ENCODE peak calls at places on chromosome 3, in six cellular contexts. M, U, C, A, T and Z are unnamed samples.

GRCh38 chr3:124633527-124633926 is 96.7 kb upstream of the UMPS start:
- DNase-seq in M (no peak), U (no peak), C (no peak), A (no peak), T (no peak), Z (no peak)

GRCh38 chr3:187968883-187969580 is 184.9 kb upstream of the LPP start:
- DNase-seq in M (peak; percentile 45), U (peak; percentile 36), C (peak; percentile 60), A (no peak), T (no peak), Z (no peak)

GRCh38 chr3:120429921-120430361 is 20.9 kb downstream of the FSTL1 start:
- DNase-seq in M (no peak), U (no peak), C (peak; percentile 84), A (no peak), T (no peak), Z (no peak)

GRCh38 chr3:25474000-25474399 is 45.9 kb downstream of the RARB start:
- DNase-seq in M (no peak), U (no peak), C (no peak), A (no peak), T (no peak), Z (no peak)

GRCh38 chr3:47799733-47800132 is 3.2 kb upstream of the DHX30 start:
- DNase-seq in M (no peak), U (no peak), C (no peak), A (no peak), T (no peak), Z (no peak)

GRCh38 chr3:171248426-171249115 is 211.6 kb downstream of the TNIK start:
- DNase-seq in M (no peak), U (no peak), C (no peak), A (no peak), T (no peak), Z (no peak)

GRCh38 chr3:121295966-121296365 is 249.8 kb downstream of the POLQ start:
- DNase-seq in M (no peak), U (no peak), C (peak; percentile 5), A (no peak), T (no peak), Z (no peak)

GRCh38 chr3:183244981-183245476 is 8.0 kb upstream of the B3GNT5 start:
- DNase-seq in M (no peak), U (no peak), C (no peak), A (no peak), T (no peak), Z (no peak)

GRCh38 chr3:51535146-51536019 is 3.1 kb upstream of the RAD54L2 start:
- DNase-seq in M (no peak), U (no peak), C (no peak), A (no peak), T (no peak), Z (no peak)

GRCh38 chr3:66403268-66403990 is 97.4 kb downstream of the LRIG1 start:
- DNase-seq in M (no peak), U (peak; percentile 14), C (peak; percentile 55), A (no peak), T (no peak), Z (no peak)

GRCh38 chr3:151787626-151788025 is 26.3 kb upstream of the AADAC start:
- DNase-seq in M (peak; percentile 18), U (no peak), C (peak; percentile 27), A (no peak), T (no peak), Z (no peak)

GRCh38 chr3:194056731-194057415 is 79.1 kb upstream of the HES1 start:
- DNase-seq in M (no peak), U (no peak), C (no peak), A (no peak), T (no peak), Z (no peak)

GRCh38 chr3:101259485-101260341 is 60.7 kb downstream of the IMPG2 start:
- DNase-seq in M (no peak), U (no peak), C (no peak), A (no peak), T (peak; percentile 9), Z (no peak)

GRCh38 chr3:149368201-149368849 is 9.1 kb downstream of the TM4SF1 start:
- DNase-seq in M (no peak), U (peak; percentile 35), C (no peak), A (no peak), T (no peak), Z (no peak)

GRCh38 chr3:32614956-32615355 is 44.3 kb upstream of the DYNC1LI1 start:
- DNase-seq in M (peak; percentile 41), U (no peak), C (peak; percentile 55), A (no peak), T (no peak), Z (no peak)

GRCh38 chr3:18786924-18787323 is 361.4 kb upstream of the KCNH8 start:
- DNase-seq in M (no peak), U (no peak), C (no peak), A (no peak), T (no peak), Z (no peak)

GRCh38 chr3:1195922-1196321 is 103.1 kb downstream of the CNTN6 start:
- DNase-seq in M (no peak), U (no peak), C (peak; percentile 85), A (no peak), T (no peak), Z (no peak)

GRCh38 chr3:10205461-10206165 is 40.9 kb downstream of the IRAK2 start:
- DNase-seq in M (peak; percentile 95), U (no peak), C (peak; percentile 93), A (no peak), T (no peak), Z (no peak)

GRCh38 chr3:148816971-148817519 is 10.6 kb upstream of the CPB1 start:
- DNase-seq in M (no peak), U (no peak), C (no peak), A (no peak), T (no peak), Z (no peak)

GRCh38 chr3:27194494-27194893 is 174.7 kb downstream of the NEK10 start:
- DNase-seq in M (no peak), U (no peak), C (peak; percentile 10), A (no peak), T (no peak), Z (no peak)

GRCh38 chr3:122314467-122314866 is 10.6 kb upstream of the CSTA start:
- DNase-seq in M (no peak), U (no peak), C (no peak), A (no peak), T (no peak), Z (no peak)

GRCh38 chr3:18649666-18650363 is 224.7 kb upstream of the SATB1 start:
- DNase-seq in M (no peak), U (no peak), C (no peak), A (peak; percentile 76), T (no peak), Z (no peak)

GRCh38 chr3:47424434-47425382 is 43.9 kb downstream of the PTPN23 start:
- DNase-seq in M (no peak), U (no peak), C (no peak), A (no peak), T (no peak), Z (no peak)

GRCh38 chr3:171747223-171747920 is 62.9 kb downstream of the PLD1 start:
- DNase-seq in M (no peak), U (no peak), C (no peak), A (no peak), T (no peak), Z (no peak)

GRCh38 chr3:4413467-4413866 is 53.6 kb downstream of the SUMF1 start:
- DNase-seq in M (no peak), U (no peak), C (peak; percentile 29), A (no peak), T (no peak), Z (no peak)

GRCh38 chr3:82581350-82581749 is 819.9 kb upstream of the GBE1 start:
- DNase-seq in M (no peak), U (no peak), C (no peak), A (no peak), T (no peak), Z (no peak)

GRCh38 chr3:44915702-44916438 is 41.5 kb downstream of the TGM4 start:
- DNase-seq in M (peak; percentile 58), U (no peak), C (no peak), A (no peak), T (no peak), Z (no peak)